ENCODE peak calls at places on chromosomes 13 and 19, in four cellular contexts. V is GM23338, Y is HL-60, O is K562. C is an unnamed sample.

GRCh38 chr13:42924290-42924803 is 67.7 kb downstream of the EPSTI1 start:
- DNase-seq in V (no peak), Y (no peak), O (no peak), C (no peak)

GRCh38 chr13:85833938-85834337 is 34.7 kb upstream of the SLITRK6 start:
- DNase-seq in V (no peak), Y (no peak), O (no peak), C (no peak)

GRCh38 chr19:5624154-5624663 is 1.3 kb downstream of the SAFB start:
- DNase-seq in V (peak; percentile 52), Y (no peak), O (peak; percentile 38), C (no peak)

GRCh38 chr13:29369060-29369743 is 226.3 kb downstream of the SLC7A1 start:
- DNase-seq in V (peak; percentile 81), Y (peak; percentile 42), O (peak; percentile 18), C (no peak)

GRCh38 chr13:72556945-72557344 is 170.5 kb downstream of the MZT1 start:
- DNase-seq in V (no peak), Y (no peak), O (no peak), C (no peak)

GRCh38 chr13:27775943-27776342 is 16.3 kb upstream of the GSX1 start:
- DNase-seq in V (peak; percentile 52), Y (no peak), O (no peak), C (no peak)

GRCh38 chr13:39913928-39914327 is 258.5 kb downstream of the COG6 start:
- DNase-seq in V (no peak), Y (no peak), O (no peak), C (no peak)

GRCh38 chr13:112605531-112605990 is 17.6 kb upstream of the TUBGCP3 start:
- DNase-seq in V (peak; percentile 44), Y (no peak), O (no peak), C (no peak)

GRCh38 chr19:34556500-34556899 is 74.9 kb downstream of the WTIP start:
- DNase-seq in V (peak; percentile 75), Y (no peak), O (peak; percentile 49), C (no peak)

GRCh38 chr13:102651892-102652291 is 43.0 kb downstream of the METTL21C start:
- DNase-seq in V (no peak), Y (no peak), O (no peak), C (no peak)

GRCh38 chr19:47421844-47422395 is 2.6 kb upstream of the MEIS3 start:
- DNase-seq in V (peak; percentile 69), Y (no peak), O (no peak), C (no peak)

GRCh38 chr13:68190826-68191225 is 960.7 kb upstream of the PCDH9 start:
- DNase-seq in V (no peak), Y (no peak), O (no peak), C (no peak)

GRCh38 chr13:85806553-85807175 is 7.4 kb upstream of the SLITRK6 start:
- DNase-seq in V (peak; percentile 82), Y (peak; percentile 12), O (peak; percentile 16), C (peak; percentile 17)

GRCh38 chr13:23966691-23967615 is 69.7 kb upstream of the C1QTNF9B start:
- DNase-seq in V (no peak), Y (no peak), O (no peak), C (no peak)

GRCh38 chr19:5309438-5310204 is 31.0 kb downstream of the PTPRS start:
- DNase-seq in V (peak; percentile 57), Y (no peak), O (no peak), C (no peak)

GRCh38 chr19:47330466-47330869 is 1.5 kb upstream of the C5AR2 start:
- DNase-seq in V (no peak), Y (peak; percentile 38), O (no peak), C (no peak)

GRCh38 chr19:19214892-19215291 is 3.1 kb downstream of the NCAN start:
- DNase-seq in V (peak; percentile 85), Y (no peak), O (peak; percentile 72), C (no peak)

GRCh38 chr13:57437587-57437986 is 194.0 kb upstream of the PCDH17 start:
- DNase-seq in V (no peak), Y (no peak), O (no peak), C (no peak)

GRCh38 chr13:24270639-24271131 is 38.7 kb upstream of the C1QTNF9 start:
- DNase-seq in V (peak; percentile 24), Y (no peak), O (no peak), C (no peak)

GRCh38 chr19:40982594-40983101 is 8.4 kb upstream of the CYP2B6 start:
- DNase-seq in V (peak; percentile 81), Y (no peak), O (no peak), C (no peak)

GRCh38 chr19:16869331-16869972 is 19.3 kb upstream of the F2RL3 start:
- DNase-seq in V (no peak), Y (no peak), O (no peak), C (no peak)

GRCh38 chr13:77047649-77048343 is 20.8 kb upstream of the FBXL3 start:
- DNase-seq in V (no peak), Y (no peak), O (no peak), C (no peak)

DNA sequence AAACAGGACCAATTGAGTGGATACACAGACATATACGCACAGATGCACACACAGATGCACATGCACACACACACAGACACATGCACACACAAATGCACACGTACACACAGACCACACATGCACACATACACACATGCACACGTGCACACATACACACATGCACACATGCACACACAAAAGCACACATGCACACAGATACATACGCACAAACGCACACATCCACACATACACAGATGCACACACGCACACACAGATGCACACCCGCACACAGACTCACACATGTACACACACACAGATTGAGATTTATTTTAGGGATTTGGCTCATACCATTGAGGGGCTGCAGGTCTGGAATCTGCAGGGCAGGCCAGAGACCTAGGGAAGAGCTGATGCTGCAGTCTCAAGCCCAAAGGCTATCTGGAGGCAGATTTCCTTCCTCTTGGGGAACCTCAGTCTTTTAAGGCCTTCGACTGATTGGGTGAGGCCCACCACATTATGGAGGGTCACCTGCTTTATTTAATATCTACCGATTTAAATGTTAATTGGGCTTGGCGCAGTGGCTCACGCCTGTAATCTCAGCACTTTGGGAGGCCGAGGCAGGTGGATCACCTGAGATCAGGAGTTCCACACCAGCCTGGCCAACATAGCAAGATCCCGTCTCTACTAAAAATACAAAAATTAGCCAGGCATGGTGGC is 22.6 kb downstream of the TMPRSS9 start:
- DNase-seq in V (no peak), Y (no peak), O (no peak), C (no peak)
- TF ChIP-seq REST in V (no peak), Y (no peak), O (no peak), C (no peak)

GRCh38 chr13:41599619-41600018 is 142.3 kb downstream of the RGCC start:
- DNase-seq in V (no peak), Y (no peak), O (no peak), C (no peak)
- TF ChIP-seq POLR2AphosphoS5 in V (no peak), Y (no peak), O (no peak), C (no peak)

GRCh38 chr19:1216756-1217155 is 11.2 kb downstream of the STK11 start:
- DNase-seq in V (no peak), Y (no peak), O (no peak), C (no peak)

GRCh38 chr19:1219786-1220451 is 14.3 kb downstream of the STK11 start:
- DNase-seq in V (no peak), Y (no peak), O (no peak), C (no peak)

GRCh38 chr19:1220452-1221037 is 15.0 kb downstream of the STK11 start:
- DNase-seq in V (no peak), Y (no peak), O (no peak), C (no peak)

GRCh38 chr19:1217366-1217765 is 11.8 kb downstream of the STK11 start:
- DNase-seq in V (no peak), Y (no peak), O (peak; percentile 46), C (no peak)

DNA sequence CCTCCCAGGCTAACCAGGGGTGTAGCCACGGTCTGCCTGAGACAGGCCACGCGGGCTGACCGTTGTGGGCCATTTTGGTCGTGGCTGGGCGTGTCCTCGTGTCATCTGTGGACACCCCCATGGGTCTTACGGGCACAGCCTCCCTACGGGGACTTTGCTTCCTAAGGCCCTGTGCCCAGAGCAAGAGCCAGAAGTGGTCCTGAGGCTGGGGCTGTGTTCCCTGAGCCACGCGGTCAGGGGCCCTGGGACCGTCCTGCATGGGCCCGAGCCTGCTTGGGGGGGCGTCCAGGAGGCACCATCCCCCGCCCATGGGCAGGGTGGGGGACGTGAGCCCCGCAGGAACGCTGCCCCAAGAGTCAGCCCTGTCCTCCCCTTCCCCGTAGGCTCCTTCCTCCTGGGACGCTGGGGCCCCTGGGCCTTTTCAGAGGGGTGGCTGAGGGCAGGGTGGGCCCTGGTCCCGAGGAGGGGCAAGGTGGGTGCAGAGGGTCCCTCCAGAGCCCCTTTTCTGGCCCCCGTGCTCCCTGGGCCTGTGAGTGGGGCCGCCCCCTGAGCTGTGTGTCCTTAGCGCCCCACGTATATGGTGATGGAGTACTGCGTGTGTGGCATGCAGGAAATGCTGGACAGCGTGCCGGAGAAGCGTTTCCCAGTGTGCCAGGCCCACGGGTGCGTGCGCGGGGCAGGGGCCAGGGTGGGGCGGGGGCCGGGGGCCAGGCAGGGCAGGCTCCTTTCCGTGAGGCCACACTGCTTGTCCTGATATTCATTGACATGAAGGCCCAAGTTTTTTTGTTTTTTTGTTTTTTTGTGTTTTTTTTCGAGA is 13.4 kb downstream of the STK11 start:
- DNase-seq in V (no peak), Y (no peak), O (no peak), C (no peak)
- TF ChIP-seq REST in V (no peak), Y (no peak), O (no peak), C (peak; percentile 48)

DNA sequence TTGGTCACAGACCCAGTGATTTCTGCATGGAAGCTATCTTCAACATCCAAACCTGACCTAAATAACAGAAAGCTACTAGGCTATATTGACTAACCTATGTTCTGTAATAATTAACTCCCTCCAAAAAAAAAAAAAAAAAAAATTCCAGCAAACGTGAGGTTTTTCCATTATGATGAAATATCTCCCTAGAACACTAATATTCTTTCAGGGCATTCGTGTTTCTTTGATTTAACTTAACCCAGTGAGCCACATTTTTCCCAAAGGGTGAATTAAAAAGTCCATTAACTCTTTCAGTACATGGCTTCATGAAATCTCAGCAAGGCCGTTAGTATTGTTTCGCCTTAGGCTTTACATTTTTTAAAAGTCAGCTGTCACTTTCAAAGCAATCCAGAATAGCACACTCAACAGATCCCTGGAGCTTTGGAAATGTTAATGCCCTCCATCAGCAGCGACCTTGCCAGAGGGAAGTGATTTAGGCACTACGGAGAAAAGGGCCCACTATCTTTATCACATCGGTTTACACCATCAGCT is 175.8 kb downstream of the DCT start:
- DNase-seq in V (peak; percentile 29), Y (no peak), O (no peak), C (no peak)
- TF ChIP-seq POLR2AphosphoS5 in V (no peak), Y (no peak), O (no peak), C (no peak)

DNA sequence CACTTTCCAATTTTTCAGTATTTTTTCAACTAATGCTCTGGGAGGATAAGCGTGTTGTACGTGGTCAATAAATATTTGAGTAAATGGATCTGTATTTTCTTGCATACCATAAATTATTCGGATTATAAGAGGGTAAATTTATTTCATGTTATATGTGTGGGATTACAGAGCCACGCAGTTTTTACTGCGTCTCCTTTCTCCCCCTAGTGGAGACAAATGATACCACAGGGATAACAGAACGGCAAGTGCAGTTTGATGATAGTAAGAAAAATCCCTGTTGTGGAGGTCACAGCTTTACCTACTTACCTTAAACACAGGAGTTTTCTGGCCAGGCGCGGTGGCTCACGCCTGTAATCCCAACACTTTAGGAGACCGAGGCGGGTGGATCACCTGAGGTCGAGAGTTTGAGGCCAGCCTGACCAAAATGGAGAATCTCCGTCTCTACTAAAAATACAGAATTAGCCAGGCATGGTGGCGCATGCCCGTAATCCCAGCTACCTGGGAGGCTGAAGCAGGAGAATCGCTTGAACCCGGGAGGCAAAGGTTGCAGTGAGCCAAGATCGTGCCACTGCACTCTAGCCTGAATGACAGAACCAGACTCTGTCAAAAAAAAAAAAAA is 16.8 kb downstream of the MBD3L2B start:
- DNase-seq in V (peak; percentile 75), Y (no peak), O (peak; percentile 23), C (peak; percentile 20)
- TF ChIP-seq REST in V (no peak), Y (no peak), O (no peak), C (no peak)

C was measured in Panc1.